ENCODE peak calls at places on chromosome 9, in eight cellular contexts. X, E, N, R, W, V, S and Z are unnamed samples.
A peak's percentile ranks its signal among the peaks of the same experiment; 100 is the strongest.

GRCh38 chr9:134169724-134170401 is 5.5 kb upstream of the RNU6ATAC start:
- DNase-seq in X (no peak), E (no peak), N (no peak), R (no peak), W (no peak), V (no peak), S (no peak), Z (no peak)

GRCh38 chr9:2464624-2465023 is 157.0 kb upstream of the VLDLR start:
- DNase-seq in X (no peak), E (no peak), N (no peak), R (no peak), W (no peak), V (no peak), S (no peak), Z (no peak)

GRCh38 chr9:136626740-136627642 is 35.7 kb upstream of the EGFL7 start:
- DNase-seq in X (no peak), E (no peak), N (no peak), R (peak; percentile 83), W (no peak), V (peak; percentile 15), S (no peak), Z (no peak)

GRCh38 chr9:19896161-19896560 is 107.3 kb upstream of the SLC24A2 start:
- DNase-seq in X (no peak), E (no peak), N (no peak), R (no peak), W (no peak), V (no peak), S (no peak), Z (no peak)

GRCh38 chr9:116166713-116167112 is 13.1 kb downstream of the PAPPA start:
- DNase-seq in X (no peak), E (no peak), N (no peak), R (no peak), W (no peak), V (no peak), S (no peak), Z (no peak)

GRCh38 chr9:87816041-87816440 is 66.6 kb upstream of the SPATA31E1 start:
- DNase-seq in X (no peak), E (no peak), N (peak; percentile 49), R (no peak), W (no peak), V (no peak), S (peak; percentile 36), Z (no peak)

GRCh38 chr9:109182940-109183798 is 16.1 kb upstream of the FRRS1L start:
- DNase-seq in X (peak; percentile 55), E (peak; percentile 44), N (peak; percentile 24), R (peak; percentile 54), W (no peak), V (no peak), S (peak; percentile 32), Z (peak; percentile 62)

GRCh38 chr9:93659044-93659836 is 82.9 kb downstream of the PHF2 start:
- DNase-seq in X (no peak), E (peak; percentile 17), N (no peak), R (no peak), W (no peak), V (no peak), S (no peak), Z (no peak)

GRCh38 chr9:121640076-121640475 is 11.4 kb upstream of the DAB2IP start:
- DNase-seq in X (peak; percentile 78), E (peak; percentile 79), N (peak; percentile 23), R (peak; percentile 89), W (no peak), V (no peak), S (peak; percentile 21), Z (no peak)

GRCh38 chr9:104885818-104886709 is 41.9 kb downstream of the ABCA1 start:
- DNase-seq in X (no peak), E (no peak), N (no peak), R (no peak), W (no peak), V (no peak), S (no peak), Z (no peak)

GRCh38 chr9:126052791-126053190 is 273.8 kb upstream of the MVB12B start:
- DNase-seq in X (no peak), E (peak; percentile 4), N (no peak), R (no peak), W (no peak), V (no peak), S (no peak), Z (no peak)

GRCh38 chr9:89606049-89606481 is 1.3 kb downstream of the GADD45G start:
- DNase-seq in X (peak; percentile 82), E (peak; percentile 88), N (peak; percentile 75), R (peak; percentile 81), W (no peak), V (peak; percentile 66), S (peak; percentile 83), Z (peak; percentile 17)

GRCh38 chr9:6845881-6846280 is 88.1 kb downstream of the KDM4C start:
- DNase-seq in X (peak; percentile 91), E (no peak), N (no peak), R (no peak), W (no peak), V (no peak), S (peak; percentile 27), Z (no peak)

GRCh38 chr9:112377684-112378344 is 2.1 kb upstream of the HSDL2 start:
- DNase-seq in X (no peak), E (no peak), N (no peak), R (no peak), W (no peak), V (no peak), S (no peak), Z (no peak)

GRCh38 chr9:21506910-21507795 is 25.0 kb upstream of the IFNE start:
- DNase-seq in X (no peak), E (no peak), N (peak; percentile 95), R (no peak), W (no peak), V (no peak), S (peak; percentile 94), Z (peak; percentile 80)

GRCh38 chr9:79273311-79273710 is 298.5 kb upstream of the TLE4 start:
- DNase-seq in X (no peak), E (no peak), N (no peak), R (no peak), W (no peak), V (no peak), S (no peak), Z (no peak)

GRCh38 chr9:112925058-112925641 is 34.5 kb upstream of the SLC46A2 start:
- DNase-seq in X (peak; percentile 51), E (no peak), N (peak; percentile 63), R (no peak), W (no peak), V (no peak), S (peak; percentile 30), Z (peak; percentile 23)

GRCh38 chr9:121809356-121810050 is 158.1 kb downstream of the DAB2IP start:
- DNase-seq in X (no peak), E (no peak), N (no peak), R (no peak), W (no peak), V (no peak), S (no peak), Z (no peak)

GRCh38 chr9:123724211-123724831 is 205.6 kb downstream of the DENND1A start:
- DNase-seq in X (peak; percentile 9), E (no peak), N (peak; percentile 62), R (no peak), W (no peak), V (no peak), S (peak; percentile 74), Z (peak; percentile 6)

GRCh38 chr9:104872959-104873850 is 54.8 kb downstream of the ABCA1 start:
- DNase-seq in X (peak; percentile 12), E (peak; percentile 47), N (peak; percentile 98), R (peak; percentile 32), W (no peak), V (no peak), S (peak; percentile 98), Z (peak; percentile 99)

GRCh38 chr9:76441551-76442322 is 17.2 kb upstream of the GCNT1 start:
- DNase-seq in X (peak; percentile 64), E (no peak), N (peak; percentile 88), R (no peak), W (no peak), V (no peak), S (peak; percentile 94), Z (peak; percentile 65)

GRCh38 chr9:124320062-124320973 is 62.6 kb downstream of the NEK6 start:
- DNase-seq in X (peak; percentile 85), E (peak; percentile 76), N (peak; percentile 66), R (peak; percentile 83), W (no peak), V (no peak), S (peak; percentile 47), Z (peak; percentile 65)

GRCh38 chr9:91364005-91364404 is 2.3 kb upstream of the AUH start:
- DNase-seq in X (no peak), E (no peak), N (no peak), R (no peak), W (no peak), V (no peak), S (no peak), Z (no peak)

GRCh38 chr9:127916665-127917581 is at the start of gene ST6GALNAC4:
- DNase-seq in X (peak; percentile 96), E (peak; percentile 98), N (peak; percentile 84), R (peak; percentile 97), W (peak; percentile 93), V (peak; percentile 92), S (peak; percentile 90), Z (peak; percentile 69)

GRCh38 chr9:109401169-109401989 is 80.5 kb upstream of the EPB41L4B start:
- DNase-seq in X (peak; percentile 84), E (no peak), N (peak; percentile 45), R (peak; percentile 64), W (no peak), V (no peak), S (peak; percentile 56), Z (peak; percentile 62)

GRCh38 chr9:80605129-80605528 is 1033.4 kb downstream of the TLE4 start:
- DNase-seq in X (peak; percentile 82), E (no peak), N (peak; percentile 49), R (no peak), W (no peak), V (no peak), S (peak; percentile 66), Z (peak; percentile 15)

GRCh38 chr9:136903041-136903554 is 16.8 kb downstream of the TRAF2 start:
- DNase-seq in X (no peak), E (peak; percentile 58), N (peak; percentile 34), R (no peak), W (no peak), V (peak; percentile 52), S (no peak), Z (no peak)

GRCh38 chr9:123957731-123958130 is 27.8 kb upstream of the DENND1A start:
- DNase-seq in X (no peak), E (no peak), N (peak; percentile 58), R (no peak), W (no peak), V (no peak), S (no peak), Z (no peak)

GRCh38 chr9:34589656-34590375 is at the start of gene CNTFR:
- DNase-seq in X (peak; percentile 88), E (peak; percentile 64), N (no peak), R (peak; percentile 34), W (no peak), V (no peak), S (no peak), Z (no peak)

GRCh38 chr9:136423432-136424146 is 13.1 kb downstream of the PMPCA start:
- DNase-seq in X (no peak), E (no peak), N (no peak), R (no peak), W (no peak), V (no peak), S (no peak), Z (no peak)

GRCh38 chr9:133075925-133076324 is 14.1 kb downstream of the CEL start:
- DNase-seq in X (peak; percentile 32), E (no peak), N (peak; percentile 72), R (no peak), W (no peak), V (no peak), S (peak; percentile 90), Z (peak; percentile 58)

GRCh38 chr9:137369911-137370630 is 52.9 kb downstream of the EXD3 start:
- DNase-seq in X (peak; percentile 54), E (no peak), N (no peak), R (no peak), W (no peak), V (no peak), S (no peak), Z (no peak)

GRCh38 chr9:129569506-129570449 is 51.1 kb downstream of the C9orf50 start:
- DNase-seq in X (peak; percentile 83), E (no peak), N (peak; percentile 50), R (no peak), W (no peak), V (no peak), S (peak; percentile 69), Z (no peak)